ENCODE peak calls at places on chromosomes 13 and 19, in ten cellular contexts. X is fibroblast of lung; T is transverse colon; A is pancreas; C is right lobe of liver; H is left lung; L is naive thymus-derived CD4-positive, alpha-beta T cell; G is stomach; J is PC-3; Q is astrocyte. I is an unnamed sample.
A peak's percentile ranks its signal among the peaks of the same experiment; 100 is the strongest.

GRCh38 chr19:48487944-48488343 is 18.8 kb downstream of the CYTH2 start:
- DNase-seq in A (peak; percentile 76), H (peak; percentile 79), Q (peak; percentile 72), J (peak; percentile 97), G (peak; percentile 88), C (peak; percentile 84), X (peak; percentile 65), T (peak; percentile 83), L (no peak), I (no peak)

GRCh38 chr13:30797847-30798246 is 62.5 kb downstream of the ALOX5AP start:
- DNase-seq in X (no peak), G (no peak), T (no peak), L (no peak), J (no peak), Q (no peak), C (no peak), A (no peak), H (no peak), I (no peak)

GRCh38 chr13:20188649-20189553 is 3.8 kb downstream of the GJB2 start:
- DNase-seq in A (no peak), H (peak; percentile 69), J (no peak), L (no peak), T (peak; percentile 38), X (no peak), Q (no peak), C (no peak), G (no peak), I (no peak)

GRCh38 chr13:29654807-29655547 is 59.5 kb upstream of the SLC7A1 start:
- DNase-seq in G (no peak), A (no peak), T (no peak), J (peak; percentile 17), Q (peak; percentile 82), L (no peak), C (no peak), X (no peak), H (no peak), I (no peak)

GRCh38 chr13:109762791-109763190 is 23.6 kb downstream of the IRS2 start:
- DNase-seq in X (no peak), T (no peak), Q (no peak), L (no peak), J (no peak), H (no peak), A (no peak), C (no peak), G (no peak), I (no peak)

GRCh38 chr19:1154731-1155351 is 19.2 kb downstream of the SBNO2 start:
- DNase-seq in L (no peak), X (peak; percentile 90), A (no peak), G (peak; percentile 87), Q (peak; percentile 80), T (peak; percentile 89), H (peak; percentile 92), J (no peak), C (peak; percentile 93), I (no peak)

GRCh38 chr13:72990883-72991282 is 67.9 kb upstream of the KLF5 start:
- DNase-seq in C (no peak), A (no peak), X (peak; percentile 52), Q (no peak), G (no peak), J (no peak), T (no peak), H (no peak), L (no peak), I (no peak)

GRCh38 chr13:33870046-33870668 is 52.2 kb downstream of the RFC3 start:
- DNase-seq in A (no peak), L (no peak), G (no peak), X (no peak), J (no peak), C (peak; percentile 31), Q (no peak), T (no peak), H (no peak), I (no peak)

GRCh38 chr13:95251641-95252040 is 49.6 kb downstream of the ABCC4 start:
- DNase-seq in C (no peak), H (no peak), A (no peak), X (no peak), T (no peak), G (no peak), L (no peak), J (no peak), Q (peak; percentile 16), I (no peak)

GRCh38 chr19:49590071-49590970 is 661 bp upstream of the PRR12 start:
- DNase-seq in X (peak; percentile 96), L (peak; percentile 85), J (peak; percentile 99), G (peak; percentile 99), T (peak; percentile 98), C (peak; percentile 97), H (peak; percentile 97), A (peak; percentile 95), Q (peak; percentile 91), I (peak; percentile 96)

GRCh38 chr19:33191501-33191900 is 2.6 kb upstream of the LRP3 start:
- DNase-seq in T (no peak), Q (no peak), H (no peak), A (peak; percentile 13), G (no peak), X (no peak), J (no peak), L (no peak), C (peak; percentile 5), I (no peak)

GRCh38 chr19:33193269-33193863 is 764 bp upstream of the LRP3 start:
- DNase-seq in G (no peak), L (no peak), H (no peak), Q (no peak), A (no peak), X (no peak), J (no peak), T (no peak), C (peak; percentile 8), I (no peak)

GRCh38 chr19:33194527-33194883 is 375 bp downstream of the LRP3 start:
- DNase-seq in Q (no peak), C (no peak), H (no peak), A (peak; percentile 70), J (no peak), X (no peak), T (no peak), L (no peak), G (no peak), I (no peak)

GRCh38 chr19:33193864-33194362 is at the start of gene LRP3:
- DNase-seq in G (peak; percentile 52), T (peak; percentile 26), X (peak; percentile 22), A (peak; percentile 83), H (peak; percentile 59), Q (no peak), J (peak; percentile 12), L (no peak), C (peak; percentile 75), I (no peak)

DNA sequence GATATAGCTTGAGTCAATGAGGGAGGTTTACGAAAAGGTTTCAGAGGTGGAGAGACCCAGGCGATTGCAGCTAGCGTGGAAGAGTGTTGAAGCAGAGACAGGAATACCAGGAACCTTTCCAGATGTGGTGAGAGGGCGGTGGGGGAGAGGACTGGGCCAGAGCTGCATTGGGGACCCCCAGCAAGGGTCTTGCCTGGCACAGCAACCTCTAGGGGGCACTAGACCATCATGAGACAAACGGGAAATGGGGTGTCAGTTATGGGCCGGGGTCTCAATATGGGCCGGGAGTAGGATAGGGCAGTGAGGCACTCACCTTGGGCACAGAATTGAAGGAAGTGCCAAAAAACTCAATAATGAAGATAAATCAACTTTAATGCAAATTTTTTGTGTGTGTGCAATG is 2.1 kb upstream of the LRP3 start:
- DNase-seq in Q (no peak), J (no peak), H (no peak), A (peak; percentile 28), L (no peak), G (no peak), C (peak; percentile 8), X (no peak), T (no peak), I (no peak)
- H3K4me1 ChIP-seq in Q (peaks cover 4% of the 10 kb centered on the region), J (no peaks in the 10 kb centered on the region), H (peaks cover 32% of the 10 kb centered on the region), A (no peaks in the 10 kb centered on the region), L (no peaks in the 10 kb centered on the region), G (no peaks in the 10 kb centered on the region), C (no peaks in the 10 kb centered on the region), X (no peaks in the 10 kb centered on the region), T (no peaks in the 10 kb centered on the region), I (peaks cover 1% of the 10 kb centered on the region)

GRCh38 chr13:40211586-40211968 is 454.9 kb downstream of the FOXO1 start:
- DNase-seq in T (no peak), Q (no peak), L (no peak), H (no peak), A (no peak), X (no peak), C (no peak), J (no peak), G (no peak), I (no peak)

GRCh38 chr13:40208517-40208916 is 457.9 kb downstream of the FOXO1 start:
- DNase-seq in L (no peak), A (no peak), X (no peak), Q (no peak), T (peak; percentile 25), G (no peak), H (no peak), C (no peak), J (no peak), I (no peak)

GRCh38 chr13:40215311-40215710 is 451.1 kb downstream of the FOXO1 start:
- DNase-seq in Q (no peak), C (no peak), X (no peak), J (no peak), T (no peak), H (no peak), G (no peak), L (no peak), A (no peak), I (no peak)

GRCh38 chr13:40207110-40207478 is 459.3 kb downstream of the FOXO1 start:
- DNase-seq in C (no peak), A (no peak), Q (no peak), H (no peak), G (no peak), L (no peak), J (no peak), T (no peak), X (no peak), I (no peak)

GRCh38 chr13:40210865-40211585 is 455.4 kb downstream of the FOXO1 start:
- DNase-seq in X (no peak), H (no peak), J (no peak), L (no peak), C (no peak), A (no peak), T (no peak), Q (no peak), G (no peak), I (no peak)
- H3K4me1 ChIP-seq in X (no peaks in the 10 kb centered on the region), H (no peaks in the 10 kb centered on the region), J (peaks cover 12% of the 10 kb centered on the region), L (peaks cover 30% of the 10 kb centered on the region), C (no peaks in the 10 kb centered on the region), A (no peaks in the 10 kb centered on the region), T (no peaks in the 10 kb centered on the region), Q (peaks cover 8% of the 10 kb centered on the region), G (peaks cover 6% of the 10 kb centered on the region), I (peaks cover 37% of the 10 kb centered on the region)

GRCh38 chr19:13079542-13079986 is 23.1 kb downstream of the LYL1 start:
- DNase-seq in X (peak; percentile 80), H (no peak), J (no peak), Q (no peak), T (peak; percentile 80), L (no peak), C (no peak), G (peak; percentile 77), A (no peak), I (no peak)
- H3K4me1 ChIP-seq in X (peaks cover 24% of the 10 kb centered on the region), H (peaks cover 41% of the 10 kb centered on the region), J (peaks cover 6% of the 10 kb centered on the region), Q (peaks cover 30% of the 10 kb centered on the region), T (peaks cover 43% of the 10 kb centered on the region), L (no peaks in the 10 kb centered on the region), C (no peaks in the 10 kb centered on the region), G (peaks cover 51% of the 10 kb centered on the region), A (no peaks in the 10 kb centered on the region), I (no peaks in the 10 kb centered on the region)

DNA sequence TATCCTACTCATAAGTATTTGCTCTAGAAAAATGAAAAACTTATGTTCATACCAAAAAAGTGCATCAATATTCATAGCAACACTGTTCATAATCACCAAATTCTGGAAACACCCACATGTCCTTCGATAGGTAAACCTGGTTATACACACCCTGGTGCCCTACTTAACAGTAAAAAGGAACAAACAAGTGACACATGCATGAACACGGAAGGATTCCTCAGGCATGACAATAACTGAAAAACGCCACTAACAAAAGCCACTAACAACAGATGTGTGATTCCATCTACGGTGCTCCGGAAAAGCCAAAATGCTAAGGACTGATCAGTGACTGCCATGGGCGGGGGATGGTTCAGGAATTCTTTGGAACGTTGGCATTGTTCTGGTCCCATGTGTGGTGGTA is 65.5 kb downstream of the STK24 start:
- DNase-seq in T (no peak), Q (no peak), H (no peak), C (no peak), G (no peak), L (no peak), X (no peak), J (peak; percentile 44), A (no peak), I (no peak)
- H3K4me1 ChIP-seq in T (peaks cover 26% of the 10 kb centered on the region), Q (peaks cover 36% of the 10 kb centered on the region), H (peaks cover 44% of the 10 kb centered on the region), C (no peaks in the 10 kb centered on the region), G (peaks cover 37% of the 10 kb centered on the region), L (peaks cover 35% of the 10 kb centered on the region), X (peaks cover 26% of the 10 kb centered on the region), J (peaks cover 48% of the 10 kb centered on the region), A (peaks cover 8% of the 10 kb centered on the region), I (peaks cover 19% of the 10 kb centered on the region)